ENCODE peak calls at places on chromosomes 13 and 19, in six cellular contexts. E, T, U, Z, S and K are unnamed samples.

GRCh38 chr19:51525731-51526130 is 5.7 kb downstream of the SIGLEC6 start:
- DNase-seq in E (no peak), S (no peak), Z (no peak), T (no peak), U (no peak), K (no peak)

GRCh38 chr19:33723512-33723911 is 73.2 kb upstream of the KCTD15 start:
- DNase-seq in T (no peak), S (no peak), Z (no peak), U (no peak), E (no peak), K (no peak)

GRCh38 chr19:52613299-52613906 is 24.8 kb downstream of the ZNF83 start:
- DNase-seq in Z (no peak), S (no peak), U (no peak), E (no peak), T (no peak), K (no peak)

GRCh38 chr19:55088543-55089265 is 13.0 kb downstream of the EPS8L1 start:
- DNase-seq in U (peak), E (no peak), S (peak), T (peak), Z (no peak), K (no peak)

GRCh38 chr19:43562211-43562697 is 13.1 kb downstream of the XRCC1 start:
- DNase-seq in U (no peak), E (no peak), T (no peak), S (no peak), Z (no peak), K (no peak)

GRCh38 chr19:15673176-15673654 is 328 bp downstream of the CYP4F12 start:
- DNase-seq in U (no peak), S (peak), T (no peak), Z (no peak), E (no peak), K (no peak)

GRCh38 chr19:15268192-15268927 is 36.1 kb upstream of the EPHX3 start:
- DNase-seq in T (no peak), Z (no peak), S (no peak), U (no peak), E (no peak), K (no peak)

GRCh38 chr19:39971380-39971841 is 446 bp downstream of the PSMC4 start:
- DNase-seq in S (no peak), E (no peak), U (peak), T (peak), Z (no peak), K (no peak)

GRCh38 chr13:21913010-21913409 is 242.1 kb downstream of the FGF9 start:
- DNase-seq in Z (no peak), E (no peak), T (peak), U (no peak), S (no peak), K (peak)

GRCh38 chr19:32619051-32619685 is 38.2 kb downstream of the PDCD5 start:
- DNase-seq in E (no peak), U (no peak), S (no peak), Z (no peak), T (no peak), K (no peak)

GRCh38 chr19:710767-711166 is 2.0 kb downstream of the PALM start:
- DNase-seq in S (no peak), T (no peak), Z (no peak), E (no peak), U (no peak), K (no peak)

GRCh38 chr19:42158926-42159325 is 26.7 kb upstream of the POU2F2 start:
- DNase-seq in E (no peak), U (no peak), T (no peak), Z (no peak), S (peak), K (no peak)

GRCh38 chr19:1287622-1288527 is 2.2 kb downstream of the EFNA2 start:
- DNase-seq in U (no peak), E (no peak), S (no peak), Z (no peak), T (no peak), K (no peak)

GRCh38 chr19:29665826-29666633 is 769 bp downstream of the PLEKHF1 start:
- DNase-seq in Z (no peak), T (peak), U (no peak), S (no peak), E (no peak), K (no peak)

GRCh38 chr19:12880551-12881171 is 588 bp downstream of the DNASE2 start:
- DNase-seq in S (no peak), E (no peak), Z (no peak), U (no peak), T (peak), K (no peak)

GRCh38 chr13:34886476-34886875 is 55.6 kb upstream of the NBEA start:
- DNase-seq in U (no peak), T (no peak), Z (no peak), S (no peak), E (no peak), K (no peak)

GRCh38 chr13:40440990-40441820 is 225.2 kb downstream of the FOXO1 start:
- DNase-seq in T (no peak), U (no peak), S (no peak), Z (no peak), E (no peak), K (no peak)

GRCh38 chr13:38582133-38582532 is 104.7 kb upstream of the FREM2 start:
- DNase-seq in U (peak), T (no peak), S (peak), Z (no peak), E (no peak), K (no peak)

GRCh38 chr13:76231522-76232167 is 595.5 kb downstream of the LMO7 start:
- DNase-seq in U (no peak), E (no peak), S (no peak), T (peak), Z (no peak), K (no peak)

GRCh38 chr19:49017666-49018351 is 918 bp upstream of the LHB start:
- DNase-seq in T (peak), U (peak), Z (no peak), S (peak), E (no peak), K (peak)

GRCh38 chr13:63696055-63696454 is 2280.4 kb upstream of the PCDH20 start:
- DNase-seq in T (no peak), U (no peak), S (no peak), Z (no peak), E (no peak), K (no peak)

GRCh38 chr19:1618157-1619093 is 13.2 kb upstream of the UQCR11 start:
- DNase-seq in U (peak), E (peak), S (peak), Z (no peak), T (peak), K (peak)

GRCh38 chr19:6263306-6264076 is 16.3 kb downstream of the MLLT1 start:
- DNase-seq in E (no peak), T (no peak), Z (no peak), S (no peak), U (no peak), K (no peak)

GRCh38 chr19:35397064-35397463 is 26.2 kb downstream of the GPR42 start:
- DNase-seq in Z (no peak), S (no peak), E (no peak), U (no peak), T (no peak), K (no peak)

GRCh38 chr13:60334310-60334709 is 62.7 kb upstream of the TDRD3 start:
- DNase-seq in U (no peak), Z (no peak), E (no peak), S (no peak), T (no peak), K (no peak)

GRCh38 chr19:7865262-7865911 is 8.8 kb downstream of the PRR36 start:
- DNase-seq in U (no peak), E (no peak), Z (no peak), T (no peak), S (no peak), K (no peak)

GRCh38 chr13:83880275-83881027 is 1.8 kb downstream of the SLITRK1 start:
- DNase-seq in T (peak), E (no peak), Z (no peak), S (no peak), U (no peak), K (no peak)

GRCh38 chr19:42412223-42412622 is 15.0 kb downstream of the LIPE start:
- DNase-seq in Z (no peak), U (no peak), T (peak), S (no peak), E (no peak), K (no peak)

GRCh38 chr19:38655148-38655824 is 7.8 kb downstream of the ACTN4 start:
- DNase-seq in T (no peak), E (no peak), S (no peak), Z (no peak), U (no peak), K (no peak)

GRCh38 chr13:101773062-101773461 is 320.6 kb downstream of the ITGBL1 start:
- DNase-seq in T (no peak), E (no peak), U (no peak), S (no peak), Z (no peak), K (no peak)

DNA sequence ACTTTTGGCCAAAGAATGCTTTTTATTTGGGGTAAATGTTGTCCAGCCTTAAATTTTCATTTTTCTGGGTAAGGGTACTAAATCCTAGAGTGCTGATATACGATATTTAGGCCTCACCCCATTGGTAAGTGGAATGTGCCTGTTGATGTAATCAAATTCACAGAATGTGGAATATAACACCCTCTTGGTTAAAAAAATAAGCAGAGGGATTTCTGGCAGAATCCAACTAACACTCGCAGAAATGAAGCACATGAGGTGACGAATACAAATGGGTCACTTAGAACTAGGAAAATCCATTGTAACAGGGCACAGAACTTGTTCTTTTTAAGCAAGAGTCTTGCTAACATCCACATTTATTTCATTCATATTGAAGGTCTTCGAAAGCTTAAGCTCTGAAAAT is 320.3 kb downstream of the SHISA2 start:
- DNase-seq in T (no peak), S (no peak), E (no peak), U (no peak), Z (no peak), K (no peak)
- TF ChIP-seq ATF3 in T (no peak), S (no peak), E (no peak), U (no peak), Z (no peak), K (no peak)

DNA sequence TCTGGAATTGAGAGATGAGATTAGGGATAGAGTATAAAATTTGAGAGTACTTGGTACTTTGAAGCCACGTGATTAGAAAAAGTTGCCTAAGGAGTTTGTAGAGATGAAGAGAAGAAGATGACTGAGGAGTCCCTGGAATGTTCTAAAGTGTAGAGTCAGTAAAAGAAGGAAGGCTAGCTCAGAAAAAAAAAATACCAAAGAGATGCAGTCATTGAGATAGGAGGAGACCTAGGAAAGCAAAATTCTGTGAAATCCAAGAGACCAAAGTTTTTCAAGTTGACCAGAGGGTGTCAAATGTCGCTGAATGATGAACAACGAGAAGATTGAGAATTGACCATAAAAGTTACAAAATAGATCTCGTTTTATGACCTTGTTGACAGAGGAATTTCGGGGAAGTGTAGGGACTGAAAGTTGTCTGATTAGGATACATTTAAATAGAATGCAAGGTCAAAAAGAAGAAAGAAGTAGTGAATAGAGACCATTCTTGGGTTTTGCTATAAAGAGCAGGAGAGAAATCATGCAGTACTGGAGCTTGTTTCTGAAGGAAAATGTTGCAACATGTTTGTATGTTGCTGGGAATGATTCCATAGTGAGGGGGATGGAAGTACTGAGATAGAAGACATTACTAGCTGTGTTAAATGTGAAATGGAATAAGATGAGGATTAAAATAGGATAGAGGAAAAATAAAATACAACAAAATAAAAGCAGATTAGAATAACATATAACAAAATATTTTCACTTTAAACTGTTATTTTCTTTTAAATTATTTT is 30.2 kb upstream of the HTR2A start:
- DNase-seq in Z (no peak), S (no peak), T (no peak), E (no peak), U (no peak), K (no peak)
- TF ChIP-seq ATF3 in Z (no peak), S (no peak), T (no peak), E (no peak), U (no peak), K (no peak)

DNA sequence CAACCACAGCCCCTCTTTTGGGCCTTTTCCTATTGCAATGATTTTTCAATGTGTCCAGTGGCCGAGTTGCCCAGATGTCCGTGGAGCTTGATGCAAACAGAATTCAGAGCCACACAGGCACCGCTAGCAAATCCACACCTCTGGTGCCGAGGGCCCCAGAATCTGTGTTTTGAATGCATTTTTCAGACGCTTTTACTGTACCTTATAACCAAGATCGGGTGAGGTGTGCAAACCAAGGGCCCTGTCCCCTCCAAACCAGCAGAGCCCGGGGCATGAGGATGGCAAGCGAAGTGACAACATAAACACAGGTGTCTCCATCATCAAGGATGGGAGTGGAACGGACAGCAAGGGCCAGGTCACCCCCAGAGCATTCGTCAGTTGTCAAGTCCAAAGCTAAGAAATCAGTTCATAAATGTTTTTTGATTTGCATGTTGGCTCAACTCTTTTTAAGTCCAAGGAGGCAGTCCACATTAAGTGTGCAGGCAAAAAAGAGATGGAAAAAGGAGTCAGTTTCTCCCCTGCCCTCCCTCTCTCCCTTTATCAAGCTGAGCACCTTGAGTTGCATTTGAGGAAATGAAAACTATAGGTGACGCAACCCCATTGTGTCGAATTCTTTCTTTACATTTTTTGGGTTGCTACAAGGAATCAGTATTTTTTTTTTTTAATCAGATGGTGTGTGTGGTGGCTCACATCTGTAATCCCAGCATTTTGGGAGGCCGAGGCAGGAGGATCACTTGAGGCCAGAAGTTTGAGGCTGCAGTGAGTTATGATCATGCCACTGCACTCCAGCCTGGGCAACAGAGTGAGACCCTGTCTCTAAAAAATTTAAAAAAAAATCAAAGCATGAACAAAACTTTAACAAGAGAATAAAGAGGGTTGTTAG is 2.9 kb downstream of the CCDC8 start:
- DNase-seq in U (no peak), E (no peak), S (no peak), T (no peak), Z (no peak), K (no peak)
- TF ChIP-seq ATF3 in U (no peak), E (no peak), S (no peak), T (no peak), Z (no peak), K (no peak)

DNA sequence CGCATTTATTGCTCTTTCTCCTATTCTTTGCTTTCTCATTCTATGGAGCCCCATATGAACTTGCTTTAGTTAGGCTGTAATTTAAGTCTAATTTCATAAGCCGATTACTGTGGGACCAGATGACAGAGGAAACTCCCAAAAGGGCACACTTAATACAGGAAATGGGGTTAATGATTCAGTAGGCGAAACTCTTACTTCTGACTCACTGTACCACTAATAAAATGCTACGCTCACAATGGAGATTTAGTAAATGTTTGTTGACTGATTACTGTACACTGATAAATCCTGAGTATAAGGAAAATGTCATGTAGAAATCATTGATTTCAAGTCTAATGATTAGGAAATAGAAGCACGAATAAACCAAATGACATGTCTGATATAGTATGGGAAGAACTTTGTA is 276.4 kb downstream of the KLF5 start:
- DNase-seq in S (no peak), U (no peak), Z (peak), E (no peak), T (no peak), K (peak)
- TF ChIP-seq ATF3 in S (no peak), U (no peak), Z (no peak), E (no peak), T (no peak), K (no peak)

GRCh38 chr19:53824134-53824611 is at the start of gene NLRP12:
- DNase-seq in T (no peak), S (no peak), E (no peak), Z (no peak), U (no peak), K (no peak)
- TF ChIP-seq ATF3 in T (no peak), S (no peak), E (no peak), Z (no peak), U (no peak), K (no peak)

GRCh38 chr19:45364696-45365095 is 5.7 kb downstream of the ERCC2 start:
- DNase-seq in Z (no peak), U (no peak), T (no peak), E (no peak), S (no peak), K (no peak)

GRCh38 chr19:45362291-45362690 is 8.1 kb downstream of the ERCC2 start:
- DNase-seq in Z (no peak), E (no peak), U (no peak), S (no peak), T (no peak), K (no peak)

GRCh38 chr19:45368127-45368526 is 2.2 kb downstream of the ERCC2 start:
- DNase-seq in Z (no peak), S (no peak), E (no peak), T (no peak), U (no peak), K (no peak)

GRCh38 chr19:45361608-45362007 is 8.8 kb downstream of the ERCC2 start:
- DNase-seq in Z (no peak), U (no peak), T (no peak), S (no peak), E (no peak), K (no peak)

DNA sequence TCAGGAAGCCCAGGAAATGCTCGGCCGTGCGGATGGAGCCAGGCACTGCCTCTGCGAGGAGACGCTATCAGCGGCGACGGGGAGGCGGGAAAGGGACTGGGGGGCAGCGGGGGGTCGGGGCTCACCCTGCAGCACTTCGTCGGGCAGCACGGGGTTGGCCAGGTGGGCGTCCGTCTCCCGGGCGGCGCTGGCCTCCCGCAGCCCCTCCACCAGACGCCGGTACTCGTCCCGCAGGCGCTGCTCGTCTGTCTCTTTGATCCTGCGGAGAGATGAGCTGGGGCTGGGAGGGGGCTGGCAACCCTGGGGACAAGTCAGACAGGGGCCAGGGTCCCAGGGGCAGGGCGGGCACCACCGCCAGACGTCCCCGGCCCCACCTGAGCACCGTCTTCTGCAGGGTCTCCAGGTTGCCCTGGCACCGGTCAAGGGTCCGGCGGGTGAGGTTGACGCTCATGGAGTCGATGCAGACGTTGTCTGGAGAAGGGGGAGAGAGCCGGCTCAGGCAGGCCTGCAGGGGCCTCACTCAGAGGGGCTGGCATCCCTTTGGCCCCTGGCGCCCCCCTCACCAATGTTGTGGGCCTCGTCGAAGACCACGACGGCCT is 6.4 kb downstream of the ERCC2 start:
- DNase-seq in Z (no peak), S (no peak), E (no peak), T (no peak), U (no peak), K (no peak)
- TF ChIP-seq ATF3 in Z (no peak), S (no peak), E (no peak), T (no peak), U (no peak), K (no peak)

GRCh38 chr13:77737583-77738200 is 40.2 kb downstream of the SLAIN1 start:
- DNase-seq in Z (no peak), E (no peak), S (no peak), U (no peak), T (no peak), K (no peak)
- TF ChIP-seq ATF3 in Z (no peak), E (no peak), S (no peak), U (no peak), T (no peak), K (no peak)

GRCh38 chr13:110976785-110977184 is 61.9 kb upstream of the ANKRD10 start:
- DNase-seq in T (no peak), U (no peak), S (no peak), E (no peak), Z (no peak), K (no peak)
- TF ChIP-seq ATF3 in T (no peak), U (no peak), S (no peak), E (no peak), Z (no peak), K (no peak)